ENCODE peak calls at places on chromosomes 3 and 15, in five cellular contexts. E is IMR-90; N is astrocyte of the spinal cord; H is endothelial cell of umbilical vein; L is CD8-positive, alpha-beta T cell. C is an unnamed sample.

GRCh38 chr15:41734079-41734478 is 40.2 kb upstream of the MAPKBP1 start:
- DNase-seq in E (peak), N (no peak), H (no peak), L (no peak), C (peak)

GRCh38 chr15:28456476-28457395 is 76.0 kb downstream of the GOLGA8G start:
- DNase-seq in L (peak), N (peak), H (no peak), E (peak), C (no peak)

GRCh38 chr15:62606376-62607164 is 436.0 kb upstream of the TPM1 start:
- DNase-seq in L (no peak), E (peak), N (peak), H (no peak), C (peak)

GRCh38 chr15:48675436-48675835 is 29.9 kb upstream of the FBN1 start:
- DNase-seq in H (no peak), N (no peak), L (no peak), E (peak), C (no peak)

GRCh38 chr3:162134571-162134970 is 638.0 kb downstream of the OTOL1 start:
- DNase-seq in L (no peak), H (no peak), E (no peak), N (no peak), C (no peak)

GRCh38 chr15:68610825-68611224 is 32.0 kb downstream of the CORO2B start:
- DNase-seq in H (no peak), E (no peak), N (no peak), L (no peak), C (peak)

GRCh38 chr15:70480196-70480856 is 283.0 kb downstream of the UACA start:
- DNase-seq in L (peak), H (no peak), N (no peak), E (no peak), C (no peak)

GRCh38 chr3:167901087-167901486 is 165.6 kb downstream of the SERPINI1 start:
- DNase-seq in N (no peak), E (no peak), L (no peak), H (no peak), C (no peak)

GRCh38 chr3:173921741-173922140 is 524.2 kb downstream of the NLGN1 start:
- DNase-seq in L (no peak), N (no peak), H (no peak), E (no peak), C (no peak)

GRCh38 chr15:90249123-90249863 is at the start of gene TTLL13:
- DNase-seq in N (peak), L (peak), E (peak), H (peak), C (peak)

GRCh38 chr3:73530030-73530411 is 94.7 kb downstream of the PDZRN3 start:
- DNase-seq in E (peak), N (peak), H (no peak), L (no peak), C (peak)

GRCh38 chr3:103295974-103296570 is 861.3 kb downstream of the ZPLD1 start:
- DNase-seq in E (peak), L (no peak), H (no peak), N (peak), C (peak)

GRCh38 chr3:4852780-4853748 is 126.2 kb upstream of the BHLHE40 start:
- DNase-seq in E (no peak), N (peak), H (peak), L (no peak), C (peak)

GRCh38 chr3:28317438-28318022 is 31.0 kb upstream of the ZCWPW2 start:
- DNase-seq in E (peak), N (peak), H (peak), L (peak), C (peak)

GRCh38 chr15:78684645-78685044 is 43.6 kb upstream of the CHRNB4 start:
- DNase-seq in E (no peak), N (no peak), H (no peak), L (no peak), C (no peak)

GRCh38 chr3:123271466-123272159 is 69.9 kb downstream of the SEC22A start:
- DNase-seq in E (no peak), L (no peak), H (no peak), N (no peak), C (no peak)

GRCh38 chr3:172040976-172041963 is 1.9 kb downstream of the FNDC3B start:
- DNase-seq in E (peak), L (no peak), H (no peak), N (peak), C (peak)

GRCh38 chr15:71443538-71443937 is 328.3 kb downstream of the THSD4 start:
- DNase-seq in H (peak), L (peak), E (peak), N (peak), C (peak)

GRCh38 chr3:148233403-148233802 is 464.3 kb upstream of the AGTR1 start:
- DNase-seq in E (peak), L (no peak), H (no peak), N (peak), C (peak)

GRCh38 chr3:128432898-128433629 is 33.6 kb downstream of the DNAJB8 start:
- DNase-seq in H (no peak), N (no peak), E (no peak), L (no peak), C (no peak)

GRCh38 chr3:16456784-16457415 is 56.6 kb downstream of the RFTN1 start:
- DNase-seq in H (no peak), E (peak), N (peak), L (peak), C (peak)

GRCh38 chr15:64844576-64845140 is 2.9 kb downstream of the PLEKHO2 start:
- DNase-seq in L (peak), H (no peak), E (no peak), N (no peak), C (no peak)

GRCh38 chr15:64846246-64846645 is 4.5 kb downstream of the PLEKHO2 start:
- DNase-seq in H (no peak), E (no peak), L (no peak), N (no peak), C (no peak)

GRCh38 chr15:64843996-64844395 is 2.3 kb downstream of the PLEKHO2 start:
- DNase-seq in N (no peak), L (no peak), H (no peak), E (no peak), C (no peak)

GRCh38 chr15:64845826-64846225 is 4.1 kb downstream of the PLEKHO2 start:
- DNase-seq in L (no peak), E (no peak), N (no peak), H (no peak), C (no peak)

DNA sequence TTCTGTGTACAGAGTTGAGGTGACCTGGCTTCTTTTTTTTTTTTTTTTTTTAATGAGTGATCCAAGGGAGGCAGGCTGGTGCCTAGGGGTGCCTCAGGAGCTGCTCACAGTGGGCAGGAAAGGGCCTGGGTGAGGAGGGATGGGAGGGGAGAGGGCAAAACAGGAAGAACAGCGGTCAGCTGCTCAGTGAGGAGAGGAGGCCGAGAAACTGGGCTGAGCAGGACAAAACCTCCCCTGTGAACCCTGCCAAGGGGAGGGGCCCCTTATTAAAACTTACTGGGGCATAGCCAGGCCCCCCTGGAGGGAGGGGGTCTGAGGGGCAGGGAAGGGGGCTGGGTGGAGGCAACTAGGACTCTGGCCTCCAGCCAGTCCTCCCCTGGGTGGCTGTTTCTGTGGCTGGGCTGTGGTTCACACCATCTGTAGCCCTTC is 3.5 kb downstream of the PLEKHO2 start:
- DNase-seq in H (peak), N (no peak), L (no peak), E (no peak), C (peak)
- H3K4me3 ChIP-seq in H (no peak), N (no peak), L (no peak), E (peak), C (peak)

GRCh38 chr3:20042331-20042730 is 2.1 kb downstream of the KAT2B start:
- DNase-seq in E (no peak), H (no peak), L (no peak), N (no peak), C (no peak)

GRCh38 chr3:20039082-20039764 is 1.0 kb upstream of the KAT2B start:
- DNase-seq in N (no peak), L (no peak), E (no peak), H (peak), C (no peak)

GRCh38 chr3:20040476-20041196 is 390 bp downstream of the KAT2B start:
- DNase-seq in N (peak), L (peak), E (peak), H (peak), C (peak)

GRCh38 chr3:20039765-20040475 is at the start of gene KAT2B:
- DNase-seq in L (peak), N (peak), E (peak), H (peak), C (peak)

GRCh38 chr3:20041197-20041780 is 1.0 kb downstream of the KAT2B start:
- DNase-seq in H (peak), L (peak), N (peak), E (peak), C (peak)
- TF ChIP-seq CTCF in H (no peak), L (no peak), N (no peak), E (no peak), C (no peak)

GRCh38 chr3:23911397-23911796 is 5.4 kb downstream of the NKIRAS1 start:
- DNase-seq in H (no peak), E (no peak), L (no peak), N (no peak), C (no peak)

GRCh38 chr3:23915537-23916108 is 1.2 kb downstream of the NKIRAS1 start:
- DNase-seq in H (peak), L (no peak), E (peak), N (peak), C (peak)

GRCh38 chr3:23913182-23913581 is 3.6 kb downstream of the NKIRAS1 start:
- DNase-seq in E (no peak), N (no peak), L (no peak), H (peak), C (no peak)

GRCh38 chr3:23916152-23916885 is 471 bp downstream of the NKIRAS1 start:
- DNase-seq in H (no peak), L (no peak), E (no peak), N (no peak), C (no peak)

GRCh38 chr3:23913873-23914743 is 2.7 kb downstream of the NKIRAS1 start:
- DNase-seq in L (no peak), H (no peak), E (no peak), N (no peak), C (no peak)
- H3K4me3 ChIP-seq in L (no peak), H (no peak), E (no peak), N (no peak), C (no peak)

DNA sequence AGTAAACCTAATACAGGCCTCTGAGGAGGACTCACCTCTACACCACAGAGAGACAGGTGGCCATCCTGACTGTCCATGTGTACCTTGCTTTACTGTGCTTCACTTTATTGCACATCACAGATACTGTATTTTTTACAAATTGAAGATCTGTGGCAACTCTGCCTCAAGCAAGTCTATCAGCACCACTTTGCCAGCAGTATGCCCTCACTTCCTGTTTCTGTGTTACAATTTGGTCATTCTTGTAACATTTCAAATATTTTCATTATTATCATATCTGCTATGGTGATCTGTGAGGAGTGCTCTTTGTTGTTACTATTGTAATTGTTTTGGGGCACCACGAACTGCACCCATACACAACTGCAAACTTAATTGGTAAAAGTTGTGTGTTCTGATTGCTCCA is 78.0 kb downstream of the BBX start:
- DNase-seq in E (no peak), L (no peak), N (no peak), H (no peak), C (peak)
- TF ChIP-seq CTCF in E (no peak), L (no peak), N (no peak), H (no peak), C (no peak)

GRCh38 chr3:63968612-63969350 is 54.5 kb downstream of the PSMD6 start:
- DNase-seq in L (no peak), H (no peak), E (peak), N (no peak), C (peak)

GRCh38 chr3:63966007-63966406 is 53.8 kb upstream of the SCAANT1 start:
- DNase-seq in H (no peak), E (no peak), L (no peak), N (no peak), C (no peak)

GRCh38 chr3:63969866-63970265 is 53.4 kb downstream of the PSMD6 start:
- DNase-seq in E (no peak), H (no peak), L (no peak), N (no peak), C (no peak)

GRCh38 chr3:63966871-63967270 is 54.7 kb upstream of the SCAANT1 start:
- DNase-seq in N (no peak), L (no peak), E (no peak), H (no peak), C (no peak)

DNA sequence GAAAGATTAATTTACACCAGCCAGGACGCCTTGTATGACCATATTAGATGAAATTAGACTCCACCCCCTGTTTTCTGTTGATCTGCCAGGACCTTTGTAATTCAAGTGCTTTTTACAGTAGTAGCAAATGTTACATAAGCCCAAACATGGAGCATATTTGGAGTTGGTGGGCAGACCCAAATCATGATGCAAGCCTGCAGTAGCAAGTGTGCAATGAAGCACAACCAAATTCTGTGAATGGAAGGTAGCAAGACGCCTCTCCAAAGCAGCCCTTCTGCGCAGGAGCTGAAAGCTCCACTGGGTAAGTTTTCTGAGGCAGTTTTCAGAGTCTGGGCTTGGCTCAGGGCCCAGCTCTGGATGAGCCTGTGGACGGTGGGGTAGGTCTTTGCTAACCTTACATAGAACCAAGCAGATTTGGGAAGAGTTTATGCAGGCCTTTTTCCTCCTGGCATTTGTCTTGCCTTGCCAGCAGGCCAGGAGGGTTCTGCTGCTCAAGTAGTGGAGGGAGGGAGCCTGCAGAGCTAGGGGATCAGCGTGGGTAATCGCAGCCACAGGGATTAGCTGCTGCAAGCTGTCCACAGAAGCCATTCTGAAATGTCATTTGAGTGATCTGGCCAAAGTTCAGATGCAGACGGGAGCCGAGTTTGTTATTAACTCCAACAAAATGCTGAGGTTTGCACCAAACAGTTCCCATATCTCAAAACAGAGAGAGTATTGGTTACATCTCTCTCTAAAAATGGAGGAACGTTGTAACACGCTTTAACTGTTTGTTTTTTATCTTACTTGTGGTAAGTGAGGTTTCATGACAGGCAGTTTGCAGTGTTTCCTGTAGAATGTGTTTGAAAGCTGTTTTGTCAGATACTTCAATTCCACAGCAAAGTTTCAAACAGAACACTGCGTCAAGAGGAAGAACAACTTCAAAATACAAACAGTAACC is 55.4 kb downstream of the PSMD6 start:
- DNase-seq in H (peak), E (peak), N (peak), L (peak), C (peak)
- H3K4me3 ChIP-seq in H (no peak), E (no peak), N (no peak), L (peak), C (peak)

DNA sequence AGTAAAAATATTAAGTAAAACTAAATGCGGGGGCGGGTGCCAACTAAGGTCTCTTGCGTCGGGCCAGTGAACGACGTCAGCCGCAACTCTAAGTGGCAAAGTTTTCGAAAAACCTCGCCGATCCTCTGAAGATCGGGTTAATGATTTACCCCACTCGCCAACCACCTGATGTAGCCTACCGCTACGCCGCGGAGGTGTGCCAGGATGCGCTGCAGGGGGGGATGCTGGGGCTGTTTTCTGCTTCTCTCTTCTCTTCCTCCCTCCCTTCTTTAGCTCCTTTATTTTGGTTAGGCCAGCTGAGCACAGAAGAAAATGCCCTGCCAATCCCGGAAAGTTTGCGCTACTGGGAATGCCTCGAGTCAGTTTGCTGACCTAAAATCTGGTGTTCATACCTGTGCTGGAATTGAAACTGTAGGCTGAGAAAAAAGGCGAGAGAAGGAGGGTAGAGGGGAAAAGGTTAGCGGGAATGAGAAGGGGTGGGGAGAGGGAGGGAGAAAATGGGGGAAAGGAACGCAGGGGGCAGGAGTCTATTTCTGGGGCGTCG is 7.5 kb upstream of the FOXB1 start:
- DNase-seq in N (no peak), L (no peak), E (no peak), H (no peak), C (no peak)
- TF ChIP-seq CTCF in N (no peak), L (no peak), E (no peak), H (no peak), C (no peak)

GRCh38 chr3:14405120-14405885 is 2.9 kb downstream of the SLC6A6 start:
- DNase-seq in E (no peak), N (peak), L (no peak), H (no peak), C (no peak)
- H3K4me3 ChIP-seq in E (no peak), N (peak), L (no peak), H (no peak), C (peak)

GRCh38 chr15:25609371-25609770 is 170.5 kb upstream of the UBE3A start:
- DNase-seq in N (no peak), H (no peak), E (no peak), L (no peak), C (no peak)
- TF ChIP-seq CTCF in N (no peak), H (no peak), E (no peak), L (no peak), C (no peak)

GRCh38 chr3:142863010-142863787 is 25.7 kb downstream of the PCOLCE2 start:
- DNase-seq in E (no peak), H (no peak), N (peak), L (no peak), C (peak)
- H3K4me3 ChIP-seq in E (no peak), H (no peak), N (no peak), L (no peak), C (no peak)